ENCODE peak calls at places on chromosomes 7 and 10, in seven cellular contexts. One of them, this sample, is unnamed.

GRCh38 chr10:63133787-63134557 is 844 bp downstream of the NRBF2 start:
- DNase-seq in IMR-90: peak
- DNase-seq in A549: peak
- DNase-seq in sigmoid colon: peak
- DNase-seq in uterus: no peak
- DNase-seq in HCT116: no peak
- DNase-seq in K562: no peak
- DNase-seq in this sample: peak

GRCh38 chr10:124998624-124999291 is 56.8 kb downstream of the ZRANB1 start:
- DNase-seq in K562: no peak
- DNase-seq in IMR-90: no peak
- DNase-seq in A549: no peak
- DNase-seq in HCT116: no peak
- DNase-seq in sigmoid colon: no peak
- DNase-seq in uterus: peak
- DNase-seq in this sample: no peak

GRCh38 chr7:47045169-47045568 is 536.7 kb downstream of the TNS3 start:
- DNase-seq in K562: no peak
- DNase-seq in HCT116: no peak
- DNase-seq in sigmoid colon: no peak
- DNase-seq in IMR-90: no peak
- DNase-seq in uterus: peak
- DNase-seq in A549: no peak
- DNase-seq in this sample: no peak

GRCh38 chr7:33250421-33250827 is 121.1 kb downstream of the BBS9 start:
- DNase-seq in sigmoid colon: no peak
- DNase-seq in K562: no peak
- DNase-seq in IMR-90: peak
- DNase-seq in A549: no peak
- DNase-seq in HCT116: no peak
- DNase-seq in uterus: no peak
- DNase-seq in this sample: no peak

GRCh38 chr7:49166441-49166840 is 242.1 kb downstream of the CDC14C start:
- DNase-seq in K562: peak
- DNase-seq in uterus: no peak
- DNase-seq in IMR-90: no peak
- DNase-seq in sigmoid colon: no peak
- DNase-seq in A549: no peak
- DNase-seq in HCT116: no peak
- DNase-seq in this sample: no peak

GRCh38 chr7:123977081-123977480 is 52.0 kb downstream of the SPAM1 start:
- DNase-seq in A549: no peak
- DNase-seq in IMR-90: no peak
- DNase-seq in uterus: no peak
- DNase-seq in sigmoid colon: no peak
- DNase-seq in HCT116: no peak
- DNase-seq in K562: no peak
- DNase-seq in this sample: no peak

GRCh38 chr10:5628366-5628765 is 38.0 kb downstream of the ASB13 start:
- DNase-seq in uterus: peak
- DNase-seq in IMR-90: peak
- DNase-seq in sigmoid colon: peak
- DNase-seq in A549: no peak
- DNase-seq in K562: no peak
- DNase-seq in HCT116: no peak
- DNase-seq in this sample: no peak

GRCh38 chr7:90192876-90193765 is 18.4 kb upstream of the STEAP2 start:
- DNase-seq in HCT116: no peak
- DNase-seq in K562: no peak
- DNase-seq in uterus: no peak
- DNase-seq in sigmoid colon: no peak
- DNase-seq in IMR-90: peak
- DNase-seq in A549: no peak
- DNase-seq in this sample: no peak

GRCh38 chr10:4982764-4983226 is 19.6 kb downstream of the AKR1C1 start:
- DNase-seq in sigmoid colon: no peak
- DNase-seq in K562: peak
- DNase-seq in uterus: no peak
- DNase-seq in A549: no peak
- DNase-seq in IMR-90: peak
- DNase-seq in HCT116: no peak
- DNase-seq in this sample: no peak

GRCh38 chr7:101243786-101244384 is 996 bp downstream of the FIS1 start:
- DNase-seq in IMR-90: no peak
- DNase-seq in K562: no peak
- DNase-seq in uterus: peak
- DNase-seq in HCT116: no peak
- DNase-seq in A549: peak
- DNase-seq in sigmoid colon: no peak
- DNase-seq in this sample: no peak

GRCh38 chr7:101248276-101248675 is 3.4 kb upstream of the FIS1 start:
- DNase-seq in uterus: no peak
- DNase-seq in HCT116: no peak
- DNase-seq in A549: no peak
- DNase-seq in sigmoid colon: no peak
- DNase-seq in IMR-90: no peak
- DNase-seq in K562: no peak
- DNase-seq in this sample: no peak

GRCh38 chr7:101244385-101245146 is at the start of gene FIS1:
- DNase-seq in IMR-90: peak
- DNase-seq in uterus: peak
- DNase-seq in HCT116: peak
- DNase-seq in sigmoid colon: peak
- DNase-seq in K562: peak
- DNase-seq in A549: peak
- DNase-seq in this sample: peak

GRCh38 chr7:101241015-101241363 is 3.4 kb upstream of the CLDN15 start:
- DNase-seq in IMR-90: no peak
- DNase-seq in A549: no peak
- DNase-seq in K562: no peak
- DNase-seq in sigmoid colon: no peak
- DNase-seq in HCT116: no peak
- DNase-seq in uterus: no peak
- DNase-seq in this sample: no peak

DNA sequence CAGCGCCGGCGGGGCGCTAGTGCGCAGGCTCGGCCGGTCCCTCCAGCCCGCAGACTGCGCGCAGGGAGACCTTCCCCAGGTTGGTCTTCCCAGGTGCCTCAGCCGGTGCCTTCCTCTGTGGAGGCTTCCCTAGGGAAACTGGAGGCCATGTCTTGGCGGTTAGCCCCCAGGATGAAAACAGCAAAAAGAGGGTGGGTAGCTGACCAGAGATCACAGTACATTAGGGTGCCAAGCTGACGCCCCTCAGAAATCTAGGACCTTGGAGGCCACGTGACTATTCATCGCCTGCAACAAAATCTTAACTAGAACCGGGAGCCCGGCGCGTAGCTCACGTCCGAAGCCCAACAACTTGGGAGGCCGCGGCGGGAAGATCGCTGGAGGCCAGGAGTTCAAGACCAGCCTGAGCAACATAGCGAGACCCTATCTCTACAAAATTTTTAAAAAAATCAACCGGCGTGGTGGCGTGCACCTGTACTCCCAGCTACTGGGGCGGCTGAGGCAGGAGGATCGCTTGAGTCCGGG is 327 bp upstream of the FIS1 start:
- DNase-seq in IMR-90: no peak
- DNase-seq in K562: no peak
- DNase-seq in uterus: no peak
- DNase-seq in sigmoid colon: no peak
- DNase-seq in A549: no peak
- DNase-seq in HCT116: no peak
- DNase-seq in this sample: no peak
- TF ChIP-seq POLR2A in IMR-90: no peak
- TF ChIP-seq POLR2A in K562: peak
- TF ChIP-seq POLR2A in uterus: no peak
- TF ChIP-seq POLR2A in sigmoid colon: no peak
- TF ChIP-seq POLR2A in A549: peak
- TF ChIP-seq POLR2A in HCT116: peak
- TF ChIP-seq POLR2A in this sample: peak

DNA sequence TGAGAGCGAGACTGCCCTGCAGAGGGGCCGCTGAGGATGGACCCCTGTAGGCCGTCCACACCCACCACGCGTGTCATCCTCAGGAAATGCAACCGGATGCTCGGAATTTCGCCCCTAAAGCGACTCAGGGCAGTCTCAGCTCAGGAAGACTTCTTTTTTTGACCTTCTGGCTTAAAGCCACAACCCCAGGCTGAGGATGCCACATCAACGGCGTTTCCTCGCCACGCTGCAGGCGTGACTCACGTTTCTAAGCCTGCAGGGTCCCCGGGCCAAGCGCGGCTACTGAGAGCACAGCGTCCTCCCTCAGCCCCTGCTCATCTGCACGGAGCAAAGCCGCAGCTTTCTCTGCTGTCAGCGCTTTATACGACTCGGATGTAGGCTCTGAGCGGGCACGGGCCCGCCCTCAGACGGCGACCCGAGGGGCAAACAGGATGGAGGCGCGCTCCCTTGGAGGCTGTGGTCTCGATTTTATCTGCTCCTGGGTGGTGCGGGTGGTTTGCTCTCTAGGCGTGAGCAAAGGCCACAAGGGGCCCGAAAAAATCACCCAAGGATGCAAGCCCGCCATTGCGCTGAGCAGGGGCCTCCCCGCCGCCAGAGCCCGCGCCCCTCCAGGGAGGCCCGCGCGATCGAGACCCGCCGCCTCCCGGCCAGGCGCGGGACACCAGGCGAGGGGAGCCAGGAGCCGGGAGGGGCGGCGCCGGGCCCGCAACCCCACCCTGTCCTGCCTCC is 726 bp upstream of the INSIG1 start:
- DNase-seq in K562: peak
- DNase-seq in sigmoid colon: peak
- DNase-seq in IMR-90: peak
- DNase-seq in A549: peak
- DNase-seq in HCT116: no peak
- DNase-seq in uterus: peak
- DNase-seq in this sample: peak
- TF ChIP-seq POLR2A in K562: peak
- TF ChIP-seq POLR2A in sigmoid colon: no peak
- TF ChIP-seq POLR2A in IMR-90: peak
- TF ChIP-seq POLR2A in A549: no peak
- TF ChIP-seq POLR2A in HCT116: no peak
- TF ChIP-seq POLR2A in uterus: no peak
- TF ChIP-seq POLR2A in this sample: no peak

DNA sequence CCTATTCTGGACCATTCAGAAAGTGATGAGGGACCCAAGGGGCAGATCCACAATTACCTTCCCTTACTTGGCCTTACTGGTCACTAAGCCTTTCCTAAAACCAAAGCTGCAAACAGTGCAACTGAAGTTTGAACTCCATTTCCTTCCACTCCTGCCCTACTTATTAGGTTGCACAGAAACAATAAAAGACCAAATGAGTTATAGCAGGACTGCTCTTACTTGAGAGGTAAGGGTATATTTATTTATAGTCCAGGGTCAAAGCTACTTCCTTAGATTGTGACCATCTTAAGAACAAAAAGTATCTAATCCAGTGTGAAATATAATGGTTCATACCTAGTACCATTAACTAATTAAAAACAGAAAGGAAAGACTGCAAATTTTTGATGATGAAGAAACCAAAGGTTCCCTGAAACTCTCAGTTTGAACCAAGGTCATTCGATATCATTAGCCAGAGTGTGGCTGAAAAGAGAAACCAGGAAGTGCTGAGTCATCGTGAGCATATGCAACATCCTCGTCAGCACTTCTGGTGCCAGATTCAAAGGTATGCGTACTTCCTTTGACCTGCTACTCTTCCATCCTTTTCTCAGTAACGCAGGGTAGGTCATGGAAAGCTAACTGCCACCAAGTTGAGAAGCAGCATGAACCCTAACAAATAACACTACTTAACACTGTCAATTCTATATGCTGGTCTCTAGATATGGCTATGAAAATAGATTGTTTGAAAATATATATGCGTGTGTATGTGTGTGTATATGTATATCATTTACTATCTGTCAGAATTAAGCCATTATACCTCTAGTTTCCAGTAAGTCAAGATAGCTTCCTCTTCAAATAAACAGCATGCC is 26.8 kb downstream of the CDK6 start:
- DNase-seq in A549: peak
- DNase-seq in sigmoid colon: peak
- DNase-seq in IMR-90: peak
- DNase-seq in uterus: peak
- DNase-seq in K562: peak
- DNase-seq in HCT116: peak
- DNase-seq in this sample: peak
- TF ChIP-seq POLR2A in A549: no peak
- TF ChIP-seq POLR2A in sigmoid colon: no peak
- TF ChIP-seq POLR2A in IMR-90: no peak
- TF ChIP-seq POLR2A in uterus: no peak
- TF ChIP-seq POLR2A in K562: no peak
- TF ChIP-seq POLR2A in HCT116: no peak
- TF ChIP-seq POLR2A in this sample: no peak

DNA sequence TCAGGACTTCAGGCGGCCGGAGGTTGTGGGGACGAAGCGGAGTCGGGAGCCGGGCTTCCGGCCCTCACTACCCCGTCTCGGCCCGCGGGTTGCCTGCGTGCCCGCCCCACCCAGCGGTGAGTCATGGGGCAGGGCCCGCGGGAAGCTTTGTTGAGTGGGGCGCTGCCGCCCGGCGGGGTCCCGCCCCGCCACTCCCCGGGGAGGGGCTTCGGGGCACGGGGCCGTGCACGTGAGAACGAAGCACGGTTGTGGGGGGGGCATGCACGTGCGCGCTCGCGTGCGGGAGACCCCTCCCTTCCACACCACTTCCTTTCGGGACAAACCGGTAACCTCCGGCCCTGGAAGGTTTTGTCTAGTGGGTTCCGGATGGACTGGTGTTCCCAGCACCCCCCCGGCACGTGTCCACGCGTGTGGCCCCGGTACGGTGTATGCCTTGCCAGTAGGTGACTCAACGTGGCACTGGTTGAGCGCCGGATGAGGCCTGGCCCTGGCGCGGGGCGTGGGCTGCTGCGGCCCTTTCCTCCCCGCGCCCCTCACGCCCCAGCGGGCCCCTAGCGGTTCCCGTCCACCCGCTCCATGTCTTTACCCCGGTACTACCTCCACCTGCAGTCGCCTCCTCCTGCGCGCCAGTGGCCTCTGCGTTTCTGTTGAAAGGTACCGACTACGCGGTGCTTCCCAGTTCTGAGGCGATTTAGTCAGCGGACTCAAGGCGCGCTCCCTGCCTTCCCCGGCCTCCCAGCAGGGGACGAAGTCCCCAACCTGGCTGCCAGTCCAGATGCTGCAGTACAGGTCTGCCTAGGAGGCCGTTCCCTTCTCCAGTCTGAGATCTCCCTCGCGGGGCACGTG is 3.1 kb downstream of the ADIRF start:
- DNase-seq in HCT116: peak
- DNase-seq in A549: peak
- DNase-seq in uterus: peak
- DNase-seq in sigmoid colon: peak
- DNase-seq in IMR-90: peak
- DNase-seq in K562: no peak
- DNase-seq in this sample: peak
- TF ChIP-seq POLR2A in HCT116: peak
- TF ChIP-seq POLR2A in A549: no peak
- TF ChIP-seq POLR2A in uterus: peak
- TF ChIP-seq POLR2A in sigmoid colon: peak
- TF ChIP-seq POLR2A in IMR-90: peak
- TF ChIP-seq POLR2A in K562: no peak
- TF ChIP-seq POLR2A in this sample: peak

This sample was measured in H54.